ENCODE peak calls at places on chromosomes 3 and 15, in four cellular contexts. H is cardiac fibroblast, C is RPMI8226, G is T1000. X is an unnamed sample.

GRCh38 chr15:98609144-98609852 is 39.0 kb upstream of the IGF1R start:
- DNase-seq in G (peak), H (peak), C (no peak), X (no peak)

GRCh38 chr3:183354325-183354831 is 74.0 kb downstream of the MCF2L2 start:
- DNase-seq in G (no peak), C (no peak), H (no peak), X (no peak)

GRCh38 chr15:58477228-58477627 is 45.4 kb downstream of the LIPC start:
- DNase-seq in C (no peak), G (no peak), H (no peak), X (no peak)

GRCh38 chr3:129599073-129599472 is 7.4 kb downstream of the PLXND1 start:
- DNase-seq in H (peak), C (no peak), G (no peak), X (no peak)

GRCh38 chr3:124258057-124258500 is 266.2 kb upstream of the ROPN1 start:
- DNase-seq in C (no peak), H (peak), G (no peak), X (no peak)

GRCh38 chr3:113556556-113557335 is 24.4 kb downstream of the SIDT1 start:
- DNase-seq in H (no peak), G (no peak), C (no peak), X (no peak)

GRCh38 chr15:51076898-51077564 is 17.7 kb downstream of the TNFAIP8L3 start:
- DNase-seq in G (no peak), C (no peak), H (no peak), X (no peak)

GRCh38 chr3:120597445-120598049 is 1.4 kb downstream of the NDUFB4 start:
- DNase-seq in C (no peak), G (no peak), H (no peak), X (no peak)

GRCh38 chr3:17742837-17743659 is 617 bp upstream of the TBC1D5 start:
- DNase-seq in C (no peak), H (peak), G (no peak), X (no peak)